ENCODE peak calls at places on chromosomes 6 and 20, in ten cellular contexts. U is vagina, D is sigmoid colon, R is spleen, Z is GM23338, K is upper lobe of left lung, I is HepG2, P is SK-N-SH, X is suprapubic skin, B is Panc1. M is an unnamed sample.

GRCh38 chr6:52739627-52740026 is 23.6 kb downstream of the GSTA2 start:
- DNase-seq in U (no peak), D (no peak), R (no peak), Z (no peak), K (no peak), I (no peak), P (no peak), X (no peak), B (no peak), M (no peak)

GRCh38 chr6:37974943-37975342 is 155.4 kb downstream of the ZFAND3 start:
- DNase-seq in U (no peak), D (no peak), R (no peak), Z (no peak), K (no peak), I (no peak), P (no peak), X (no peak), B (no peak), M (no peak)

GRCh38 chr20:62741701-62742491 is 33.3 kb downstream of the NTSR1 start:
- DNase-seq in U (no peak), D (no peak), R (peak; percentile 66), Z (no peak), K (no peak), I (no peak), P (no peak), X (no peak), B (no peak), M (no peak)

GRCh38 chr6:35024601-35025054 is 116.5 kb downstream of the TCP11 start:
- DNase-seq in U (no peak), D (no peak), R (no peak), Z (peak; percentile 69), K (no peak), I (peak; percentile 28), P (peak; percentile 74), X (no peak), B (peak; percentile 8), M (peak; percentile 47)

GRCh38 chr6:130760006-130760405 is 67.2 kb upstream of the SMLR1 start:
- DNase-seq in U (no peak), D (no peak), R (no peak), Z (peak; percentile 85), K (no peak), I (peak; percentile 64), P (peak; percentile 4), X (no peak), B (no peak), M (no peak)

GRCh38 chr6:55293116-55293515 is 34.2 kb upstream of the GFRAL start:
- DNase-seq in U (no peak), D (no peak), R (no peak), Z (peak; percentile 67), K (no peak), I (peak; percentile 23), P (no peak), X (no peak), B (no peak), M (no peak)

GRCh38 chr6:8082954-8083858 is 19.0 kb upstream of the BLOC1S5 start:
- DNase-seq in U (no peak), D (no peak), R (no peak), Z (no peak), K (no peak), I (no peak), P (no peak), X (no peak), B (no peak), M (peak; percentile 70)

GRCh38 chr6:5112065-5112799 is 27.1 kb downstream of the PPP1R3G start:
- DNase-seq in U (no peak), D (peak; percentile 35), R (no peak), Z (no peak), K (no peak), I (no peak), P (no peak), X (peak; percentile 28), B (no peak), M (no peak)

GRCh38 chr6:3389390-3390167 is 67.3 kb downstream of the SLC22A23 start:
- DNase-seq in U (no peak), D (no peak), R (no peak), Z (no peak), K (no peak), I (no peak), P (no peak), X (peak; percentile 80), B (no peak), M (no peak)

GRCh38 chr6:71698698-71699097 is 187.7 kb upstream of the RIMS1 start:
- DNase-seq in U (no peak), D (no peak), R (no peak), Z (no peak), K (no peak), I (no peak), P (no peak), X (no peak), B (no peak), M (no peak)

GRCh38 chr6:31834367-31834703 is 6.8 kb downstream of the HSPA1B start:
- DNase-seq in U (no peak), D (peak; percentile 93), R (peak; percentile 94), Z (peak; percentile 94), K (peak; percentile 98), I (peak; percentile 92), P (peak; percentile 95), X (peak; percentile 88), B (no peak), M (peak; percentile 87)

GRCh38 chr6:39330476-39330875 is 8.0 kb upstream of the KCNK16 start:
- DNase-seq in U (no peak), D (no peak), R (no peak), Z (no peak), K (no peak), I (no peak), P (no peak), X (no peak), B (no peak), M (no peak)

GRCh38 chr6:160520043-160520904 is 143.8 kb downstream of the LPA start:
- DNase-seq in U (no peak), D (peak; percentile 86), R (peak; percentile 93), Z (peak; percentile 75), K (peak; percentile 93), I (peak; percentile 50), P (peak; percentile 79), X (peak; percentile 91), B (peak; percentile 53), M (peak; percentile 81)

GRCh38 chr20:24131684-24132083 is 143.1 kb upstream of the GGTLC1 start:
- DNase-seq in U (no peak), D (no peak), R (no peak), Z (no peak), K (no peak), I (no peak), P (no peak), X (no peak), B (no peak), M (no peak)

GRCh38 chr6:51855310-51856082 is 231.9 kb downstream of the PKHD1 start:
- DNase-seq in U (no peak), D (no peak), R (no peak), Z (peak; percentile 95), K (no peak), I (peak; percentile 79), P (peak; percentile 42), X (no peak), B (peak; percentile 20), M (no peak)

GRCh38 chr20:38875170-38875993 is 50.8 kb upstream of the FAM83D start:
- DNase-seq in U (no peak), D (no peak), R (peak; percentile 91), Z (no peak), K (no peak), I (no peak), P (peak; percentile 74), X (no peak), B (no peak), M (no peak)

GRCh38 chr6:146770965-146771735 is 172.4 kb downstream of the ADGB start:
- DNase-seq in U (no peak), D (peak; percentile 83), R (peak; percentile 88), Z (no peak), K (peak; percentile 9), I (no peak), P (no peak), X (no peak), B (no peak), M (no peak)

GRCh38 chr6:145206247-145206907 is 528.9 kb downstream of the EPM2A start:
- DNase-seq in U (no peak), D (no peak), R (no peak), Z (no peak), K (no peak), I (no peak), P (peak; percentile 52), X (no peak), B (no peak), M (no peak)
- TF ChIP-seq POLR2AphosphoS5 in U (no peak), D (no peak), R (no peak), Z (no peak), K (no peak), I (no peak), P (no peak), X (no peak), B (no peak), M (no peak)

DNA sequence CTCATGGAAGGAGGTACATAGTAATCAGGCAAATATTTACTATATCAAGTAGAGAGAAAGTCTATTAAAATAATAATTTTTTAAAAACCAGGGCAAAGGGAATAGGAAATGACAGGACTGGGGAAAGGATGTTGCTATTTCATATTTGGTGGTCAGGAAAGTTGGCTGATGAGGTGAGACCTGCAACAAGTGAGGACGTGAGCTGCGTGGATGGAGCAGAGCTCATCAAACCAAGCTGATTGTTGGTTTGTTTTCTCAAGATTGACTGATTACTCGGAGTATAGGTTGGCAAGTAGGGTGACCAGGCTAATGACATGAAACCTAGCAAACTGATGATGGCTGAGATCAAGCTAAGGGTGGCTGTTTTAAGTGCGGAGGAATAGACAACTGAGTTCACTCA is 6.0 kb downstream of the GJA1 start:
- DNase-seq in U (no peak), D (no peak), R (no peak), Z (no peak), K (no peak), I (no peak), P (no peak), X (no peak), B (no peak), M (no peak)
- H3K4me3 ChIP-seq in U (peak overlapping the region; percentile 19), D (no peak overlapping the region), R (no peak overlapping the region), Z (peak overlapping the region; percentile 42), K (no peak overlapping the region), I (no peak overlapping the region), P (no peak overlapping the region), X (peak overlapping the region; percentile 22), B (no peak overlapping the region), M (no peak overlapping the region)

DNA sequence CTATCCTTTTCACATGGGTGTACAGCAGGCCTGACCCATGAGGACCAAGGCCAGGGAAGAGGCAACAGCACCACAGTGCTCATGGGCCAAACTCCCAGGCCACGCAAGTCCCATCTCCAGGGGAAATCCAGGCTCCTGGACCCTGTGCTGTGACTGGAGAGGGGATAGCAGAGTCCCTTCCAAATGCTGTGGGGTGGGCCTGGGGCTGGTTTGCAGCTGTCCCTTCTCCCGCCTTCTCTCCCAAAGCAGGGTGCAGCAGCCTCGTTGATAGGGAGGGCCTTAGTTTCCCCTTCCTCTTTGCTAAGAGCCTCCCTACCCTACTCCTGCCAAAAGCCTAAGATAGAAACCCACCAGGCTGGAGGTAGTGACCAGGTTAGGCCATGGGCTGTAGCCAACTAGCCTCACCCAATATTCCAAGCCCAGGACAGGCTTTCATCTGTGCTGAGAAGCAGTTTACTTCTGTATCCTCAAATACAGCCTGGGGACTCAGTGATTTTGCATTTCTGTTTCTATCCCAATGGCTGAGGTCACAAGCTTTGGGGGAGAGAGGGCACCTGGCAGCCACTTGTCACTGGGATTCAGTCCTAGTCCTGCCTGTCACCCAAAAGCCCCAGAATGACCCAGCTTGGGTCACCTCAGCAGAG is 1.4 kb downstream of the CTSZ start:
- DNase-seq in U (no peak), D (peak; percentile 61), R (no peak), Z (no peak), K (no peak), I (no peak), P (no peak), X (no peak), B (no peak), M (no peak)
- H3K4me1 ChIP-seq in U (peaks cover 41% of the 10 kb centered on the region), D (no peaks in the 10 kb centered on the region), R (peaks cover 37% of the 10 kb centered on the region), Z (no peaks in the 10 kb centered on the region), K (peaks cover 40% of the 10 kb centered on the region), I (peaks cover 93% of the 10 kb centered on the region), P (peaks cover 6% of the 10 kb centered on the region), X (peaks cover 47% of the 10 kb centered on the region), B (peaks cover 13% of the 10 kb centered on the region), M (peaks cover 55% of the 10 kb centered on the region)

GRCh38 chr20:44015733-44016103 is 101.1 kb downstream of the TOX2 start:
- DNase-seq in U (no peak), D (no peak), R (no peak), Z (no peak), K (no peak), I (no peak), P (no peak), X (no peak), B (no peak), M (no peak)
- TF ChIP-seq POLR2AphosphoS5 in U (no peak), D (no peak), R (no peak), Z (no peak), K (no peak), I (no peak), P (no peak), X (no peak), B (no peak), M (no peak)